ENCODE peak calls at places on chromosomes 3 and 15, in six cellular contexts. K is pancreas, Y is GM23248, W is ovary, R is A549, V is hepatocyte. C is an unnamed sample.
A peak's percentile ranks its signal among the peaks of the same experiment; 100 is the strongest.

GRCh38 chr15:82532383-82532990 is 7.8 kb downstream of the RPS17 start:
- DNase-seq in W (peak; percentile 17), Y (no peak), R (no peak), K (peak; percentile 43), V (no peak), C (no peak)

GRCh38 chr3:82940124-82940523 is 1178.7 kb upstream of the GBE1 start:
- DNase-seq in Y (no peak), V (no peak), K (no peak), R (no peak), W (no peak), C (peak; percentile 24)

GRCh38 chr15:85380860-85381535 is 595 bp downstream of the AKAP13 start:
- DNase-seq in V (peak; percentile 72), R (no peak), W (peak; percentile 70), K (peak; percentile 54), Y (peak; percentile 74), C (peak; percentile 55)

GRCh38 chr3:106013971-106014370 is 145.2 kb upstream of the CBLB start:
- DNase-seq in R (peak; percentile 35), K (no peak), W (no peak), Y (peak; percentile 98), V (peak; percentile 61), C (no peak)

GRCh38 chr15:68275165-68275746 is 2.3 kb upstream of the FEM1B start:
- DNase-seq in K (no peak), V (peak; percentile 30), W (no peak), Y (no peak), R (peak; percentile 68), C (no peak)

GRCh38 chr3:98817546-98817945 is 54.4 kb downstream of the ST3GAL6 start:
- DNase-seq in V (peak; percentile 73), W (no peak), R (peak; percentile 59), K (no peak), Y (peak; percentile 60), C (no peak)

GRCh38 chr3:30286007-30286669 is 320.3 kb upstream of the TGFBR2 start:
- DNase-seq in Y (peak; percentile 93), R (peak; percentile 71), V (peak; percentile 19), W (peak; percentile 52), K (peak; percentile 87), C (peak; percentile 70)

GRCh38 chr3:11452988-11453847 is 181.0 kb downstream of the ATG7 start:
- DNase-seq in Y (peak; percentile 80), W (no peak), R (no peak), K (no peak), V (peak; percentile 11), C (no peak)

GRCh38 chr15:35495075-35495474 is 50.9 kb downstream of the DPH6 start:
- DNase-seq in Y (no peak), K (no peak), W (no peak), R (no peak), V (no peak), C (no peak)

GRCh38 chr3:45154641-45155147 is 8.5 kb upstream of the CDCP1 start:
- DNase-seq in R (peak; percentile 30), W (no peak), Y (peak; percentile 92), V (no peak), K (no peak), C (no peak)

GRCh38 chr3:141485578-141486415 is 1.0 kb upstream of the RASA2 start:
- DNase-seq in K (no peak), W (no peak), R (peak; percentile 79), Y (peak; percentile 90), V (peak; percentile 53), C (no peak)

GRCh38 chr3:195007794-195008193 is 263.2 kb downstream of the XXYLT1 start:
- DNase-seq in R (no peak), Y (no peak), W (no peak), K (no peak), V (no peak), C (no peak)

GRCh38 chr15:90154246-90154645 is 46.9 kb upstream of the SEMA4B start:
- DNase-seq in V (no peak), R (no peak), Y (no peak), K (no peak), W (no peak), C (no peak)

GRCh38 chr3:23756206-23756840 is 49.4 kb upstream of the UBE2E1 start:
- DNase-seq in V (no peak), Y (no peak), W (no peak), K (no peak), R (no peak), C (no peak)

GRCh38 chr3:63141-63845 is 133.3 kb upstream of the CHL1 start:
- DNase-seq in R (no peak), V (peak; percentile 8), W (no peak), K (peak; percentile 21), Y (no peak), C (no peak)

GRCh38 chr3:104044002-104044401 is 1322.7 kb upstream of the ALCAM start:
- DNase-seq in K (no peak), W (no peak), R (no peak), V (no peak), Y (no peak), C (no peak)

GRCh38 chr3:175150812-175151411 is 291.8 kb downstream of the NAALADL2 start:
- DNase-seq in Y (no peak), W (no peak), V (no peak), R (no peak), K (no peak), C (no peak)

GRCh38 chr3:58497074-58497473 is 5.2 kb downstream of the KCTD6 start:
- DNase-seq in K (no peak), Y (no peak), V (no peak), R (no peak), W (no peak), C (no peak)
- H3K4me1 ChIP-seq in K (peaks cover 5% of the 10 kb centered on the region), Y (peaks cover 44% of the 10 kb centered on the region), V (peaks cover 30% of the 10 kb centered on the region), R (peaks cover 32% of the 10 kb centered on the region), W (peaks cover 8% of the 10 kb centered on the region), C (peaks cover 53% of the 10 kb centered on the region)

GRCh38 chr15:70492240-70493177 is 270.8 kb downstream of the UACA start:
- DNase-seq in Y (peak; percentile 94), K (no peak), W (no peak), R (peak; percentile 79), V (peak; percentile 66), C (peak; percentile 66)

GRCh38 chr15:70490838-70491155 is 272.6 kb downstream of the UACA start:
- DNase-seq in Y (no peak), K (no peak), W (no peak), V (no peak), R (no peak), C (no peak)

GRCh38 chr15:70490148-70490837 is 273.1 kb downstream of the UACA start:
- DNase-seq in K (no peak), V (no peak), R (no peak), W (no peak), Y (no peak), C (no peak)

GRCh38 chr15:70491641-70492040 is 271.7 kb downstream of the UACA start:
- DNase-seq in K (no peak), W (no peak), Y (no peak), V (no peak), R (no peak), C (no peak)

GRCh38 chr15:70491183-70491621 is 272.2 kb downstream of the UACA start:
- DNase-seq in V (no peak), R (no peak), Y (peak; percentile 56), K (no peak), W (no peak), C (no peak)
- H3K4me3 ChIP-seq in V (no peak overlapping the region), R (no peak overlapping the region), Y (no peak overlapping the region), K (no peak overlapping the region), W (no peak overlapping the region), C (no peak overlapping the region)

GRCh38 chr15:51191072-51191665 is 96.5 kb upstream of the TNFAIP8L3 start:
- DNase-seq in R (no peak), K (no peak), Y (no peak), V (no peak), W (no peak), C (peak; percentile 23)

GRCh38 chr15:51192560-51193280 is 98.0 kb upstream of the TNFAIP8L3 start:
- DNase-seq in V (peak; percentile 92), W (peak; percentile 92), K (peak; percentile 87), R (peak; percentile 84), Y (peak; percentile 77), C (peak; percentile 88)

GRCh38 chr15:51189579-51190397 is 95.1 kb upstream of the TNFAIP8L3 start:
- DNase-seq in K (no peak), W (no peak), Y (no peak), R (no peak), V (no peak), C (no peak)

GRCh38 chr15:51191766-51192165 is 97.1 kb upstream of the TNFAIP8L3 start:
- DNase-seq in K (no peak), V (no peak), R (no peak), W (no peak), Y (no peak), C (no peak)

DNA sequence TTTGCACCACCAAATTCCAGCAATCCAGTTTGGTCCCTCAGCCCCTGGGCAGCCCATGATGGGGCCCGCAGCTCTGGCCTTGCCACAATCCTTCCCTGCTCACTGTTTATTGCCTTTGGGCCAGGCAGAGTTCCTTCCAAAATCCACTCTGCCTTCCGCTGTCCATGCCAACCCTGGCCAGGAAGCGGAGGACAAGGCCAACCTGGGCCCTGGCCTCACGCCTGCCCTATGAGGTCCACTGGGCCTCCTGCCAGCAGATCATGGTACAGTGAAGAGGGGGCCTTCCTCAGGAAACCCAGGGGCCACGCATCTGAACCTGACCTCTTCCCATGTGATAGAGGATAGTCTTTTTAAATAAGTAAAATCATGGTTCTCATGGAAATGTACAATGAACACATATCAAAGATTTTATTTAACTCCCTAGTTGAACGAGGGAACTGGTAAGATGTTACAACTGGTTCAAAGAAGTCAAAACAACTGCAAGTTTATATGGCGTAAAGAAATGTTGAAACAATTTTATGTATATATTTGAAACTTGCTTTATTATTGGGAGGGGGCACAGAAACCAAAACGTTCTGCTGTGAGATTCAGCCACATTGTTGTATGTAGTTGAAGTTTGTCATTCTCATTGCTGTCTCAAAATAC is 95.8 kb upstream of the TNFAIP8L3 start:
- DNase-seq in R (no peak), W (no peak), Y (no peak), V (no peak), K (no peak), C (no peak)
- H3K4me1 ChIP-seq in R (no peaks in the 10 kb centered on the region), W (no peaks in the 10 kb centered on the region), Y (no peaks in the 10 kb centered on the region), V (no peaks in the 10 kb centered on the region), K (no peaks in the 10 kb centered on the region), C (peaks cover 18% of the 10 kb centered on the region)

GRCh38 chr3:71504250-71505036 is 79.1 kb downstream of the FOXP1 start:
- DNase-seq in R (peak; percentile 85), K (no peak), V (no peak), Y (peak; percentile 98), W (no peak), C (no peak)

GRCh38 chr3:71500696-71501095 is 82.8 kb downstream of the FOXP1 start:
- DNase-seq in V (no peak), R (no peak), W (no peak), K (no peak), Y (no peak), C (no peak)

GRCh38 chr3:71502066-71502465 is 81.5 kb downstream of the FOXP1 start:
- DNase-seq in R (no peak), W (no peak), Y (no peak), V (no peak), K (no peak), C (no peak)

GRCh38 chr3:71499477-71499876 is 84.1 kb downstream of the FOXP1 start:
- DNase-seq in Y (no peak), W (no peak), K (no peak), V (no peak), R (no peak), C (no peak)

GRCh38 chr3:71503525-71504249 is 79.8 kb downstream of the FOXP1 start:
- DNase-seq in R (peak; percentile 80), K (no peak), Y (peak; percentile 95), V (no peak), W (no peak), C (no peak)
- H3K4me3 ChIP-seq in R (peak overlapping the region; percentile 9), K (no peak overlapping the region), Y (peak overlapping the region; percentile 72), V (no peak overlapping the region), W (no peak overlapping the region), C (no peak overlapping the region)

GRCh38 chr3:122515020-122515468 is 305 bp upstream of the KPNA1 start:
- DNase-seq in R (no peak), V (no peak), K (no peak), W (no peak), Y (no peak), C (no peak)
- H3K4me1 ChIP-seq in R (peaks cover 35% of the 10 kb centered on the region), V (peaks cover 26% of the 10 kb centered on the region), K (peaks cover 11% of the 10 kb centered on the region), W (peaks cover 5% of the 10 kb centered on the region), Y (peaks cover 15% of the 10 kb centered on the region), C (peaks cover 36% of the 10 kb centered on the region)

C was measured in psoas muscle.